ENCODE peak calls at places on chromosome 1, in five cellular contexts. One of them, this sample, is unnamed.

GRCh38 chr1:44031051-44031899 is at the start of gene SLC6A9:
- DNase-seq in ovary: peak
- DNase-seq in uterus: peak
- DNase-seq in heart left ventricle: peak
- DNase-seq in stomach: peak
- DNase-seq in this sample: peak

GRCh38 chr1:35603941-35604340 is 30.8 kb downstream of the TFAP2E start:
- DNase-seq in ovary: no peak
- DNase-seq in uterus: no peak
- DNase-seq in heart left ventricle: no peak
- DNase-seq in stomach: no peak
- DNase-seq in this sample: peak

GRCh38 chr1:94954292-94955220 is 27.6 kb upstream of the CNN3 start:
- DNase-seq in ovary: no peak
- DNase-seq in uterus: no peak
- DNase-seq in heart left ventricle: no peak
- DNase-seq in stomach: no peak
- DNase-seq in this sample: no peak

GRCh38 chr1:113834716-113835115 is 22.4 kb upstream of the RSBN1 start:
- DNase-seq in ovary: no peak
- DNase-seq in uterus: no peak
- DNase-seq in heart left ventricle: no peak
- DNase-seq in stomach: no peak
- DNase-seq in this sample: no peak

GRCh38 chr1:180085331-180085730 is 69.3 kb upstream of the QSOX1 start:
- DNase-seq in ovary: no peak
- DNase-seq in uterus: no peak
- DNase-seq in heart left ventricle: no peak
- DNase-seq in stomach: no peak
- DNase-seq in this sample: no peak

GRCh38 chr1:20720631-20721051 is 2.8 kb upstream of the KIF17 start:
- DNase-seq in ovary: peak
- DNase-seq in uterus: no peak
- DNase-seq in heart left ventricle: no peak
- DNase-seq in stomach: no peak
- DNase-seq in this sample: no peak

GRCh38 chr1:156498447-156499193 is 2.0 kb downstream of the MEF2D start:
- DNase-seq in ovary: peak
- DNase-seq in uterus: peak
- DNase-seq in heart left ventricle: peak
- DNase-seq in stomach: peak
- DNase-seq in this sample: peak

GRCh38 chr1:5798151-5798730 is 194.0 kb downstream of the NPHP4 start:
- DNase-seq in ovary: peak
- DNase-seq in uterus: no peak
- DNase-seq in heart left ventricle: no peak
- DNase-seq in stomach: no peak
- DNase-seq in this sample: no peak

GRCh38 chr1:12143631-12144155 is 23.1 kb upstream of the TNFRSF1B start:
- DNase-seq in ovary: peak
- DNase-seq in uterus: peak
- DNase-seq in heart left ventricle: peak
- DNase-seq in stomach: peak
- DNase-seq in this sample: no peak

GRCh38 chr1:168468822-168469221 is 75.0 kb downstream of the XCL2 start:
- DNase-seq in ovary: no peak
- DNase-seq in uterus: no peak
- DNase-seq in heart left ventricle: no peak
- DNase-seq in stomach: no peak
- DNase-seq in this sample: no peak

GRCh38 chr1:19445417-19446342 is 39.7 kb downstream of the CAPZB start:
- DNase-seq in ovary: peak
- DNase-seq in uterus: no peak
- DNase-seq in heart left ventricle: no peak
- DNase-seq in stomach: peak
- DNase-seq in this sample: peak

GRCh38 chr1:19678931-19679453 is 14.3 kb downstream of the HTR6 start:
- DNase-seq in ovary: no peak
- DNase-seq in uterus: no peak
- DNase-seq in heart left ventricle: no peak
- DNase-seq in stomach: no peak
- DNase-seq in this sample: no peak

GRCh38 chr1:23543707-23544443 is 12.8 kb upstream of the E2F2 start:
- DNase-seq in ovary: no peak
- DNase-seq in uterus: no peak
- DNase-seq in heart left ventricle: no peak
- DNase-seq in stomach: no peak
- DNase-seq in this sample: no peak

GRCh38 chr1:87942165-87942564 is 613.5 kb downstream of the LMO4 start:
- DNase-seq in ovary: no peak
- DNase-seq in uterus: no peak
- DNase-seq in heart left ventricle: no peak
- DNase-seq in stomach: no peak
- DNase-seq in this sample: no peak

GRCh38 chr1:7608628-7609295 is 162.3 kb upstream of the VAMP3 start:
- DNase-seq in ovary: peak
- DNase-seq in uterus: no peak
- DNase-seq in heart left ventricle: no peak
- DNase-seq in stomach: no peak
- DNase-seq in this sample: no peak

GRCh38 chr1:184020855-184021254 is 16.7 kb downstream of the COLGALT2 start:
- DNase-seq in ovary: no peak
- DNase-seq in uterus: no peak
- DNase-seq in heart left ventricle: no peak
- DNase-seq in stomach: no peak
- DNase-seq in this sample: no peak

GRCh38 chr1:29256979-29257804 is 20.9 kb downstream of the PTPRU start:
- DNase-seq in ovary: peak
- DNase-seq in uterus: peak
- DNase-seq in heart left ventricle: no peak
- DNase-seq in stomach: no peak
- DNase-seq in this sample: peak

GRCh38 chr1:79004916-79005315 is 1.6 kb downstream of the ADGRL4 start:
- DNase-seq in ovary: no peak
- DNase-seq in uterus: no peak
- DNase-seq in heart left ventricle: no peak
- DNase-seq in stomach: no peak
- DNase-seq in this sample: peak

GRCh38 chr1:225462714-225463574 is 35.1 kb upstream of the LBR start:
- DNase-seq in ovary: no peak
- DNase-seq in uterus: peak
- DNase-seq in heart left ventricle: no peak
- DNase-seq in stomach: no peak
- DNase-seq in this sample: no peak

GRCh38 chr1:1968767-1969504 is 34.6 kb downstream of the CFAP74 start:
- DNase-seq in ovary: no peak
- DNase-seq in uterus: no peak
- DNase-seq in heart left ventricle: no peak
- DNase-seq in stomach: no peak
- DNase-seq in this sample: no peak

GRCh38 chr1:29356663-29357062 is 120.3 kb downstream of the PTPRU start:
- DNase-seq in ovary: no peak
- DNase-seq in uterus: no peak
- DNase-seq in heart left ventricle: no peak
- DNase-seq in stomach: no peak
- DNase-seq in this sample: no peak

GRCh38 chr1:191517826-191518225 is 640.4 kb upstream of the RGS18 start:
- DNase-seq in ovary: no peak
- DNase-seq in uterus: no peak
- DNase-seq in heart left ventricle: no peak
- DNase-seq in stomach: no peak
- DNase-seq in this sample: no peak

GRCh38 chr1:218164930-218165686 is 120.0 kb upstream of the RRP15 start:
- DNase-seq in ovary: peak
- DNase-seq in uterus: no peak
- DNase-seq in heart left ventricle: peak
- DNase-seq in stomach: no peak
- DNase-seq in this sample: peak
- H3K4me3 ChIP-seq in ovary: peak
- H3K4me3 ChIP-seq in uterus: no peak
- H3K4me3 ChIP-seq in heart left ventricle: peak
- H3K4me3 ChIP-seq in stomach: peak
- H3K4me3 ChIP-seq in this sample: peak

GRCh38 chr1:54285815-54286214 is 85.8 kb downstream of the MRPL37 start:
- DNase-seq in ovary: no peak
- DNase-seq in uterus: no peak
- DNase-seq in heart left ventricle: no peak
- DNase-seq in stomach: no peak
- DNase-seq in this sample: no peak
- H3K27ac ChIP-seq in ovary: no peak
- H3K27ac ChIP-seq in uterus: peak
- H3K27ac ChIP-seq in heart left ventricle: no peak
- H3K27ac ChIP-seq in stomach: peak
- H3K27ac ChIP-seq in this sample: no peak

DNA sequence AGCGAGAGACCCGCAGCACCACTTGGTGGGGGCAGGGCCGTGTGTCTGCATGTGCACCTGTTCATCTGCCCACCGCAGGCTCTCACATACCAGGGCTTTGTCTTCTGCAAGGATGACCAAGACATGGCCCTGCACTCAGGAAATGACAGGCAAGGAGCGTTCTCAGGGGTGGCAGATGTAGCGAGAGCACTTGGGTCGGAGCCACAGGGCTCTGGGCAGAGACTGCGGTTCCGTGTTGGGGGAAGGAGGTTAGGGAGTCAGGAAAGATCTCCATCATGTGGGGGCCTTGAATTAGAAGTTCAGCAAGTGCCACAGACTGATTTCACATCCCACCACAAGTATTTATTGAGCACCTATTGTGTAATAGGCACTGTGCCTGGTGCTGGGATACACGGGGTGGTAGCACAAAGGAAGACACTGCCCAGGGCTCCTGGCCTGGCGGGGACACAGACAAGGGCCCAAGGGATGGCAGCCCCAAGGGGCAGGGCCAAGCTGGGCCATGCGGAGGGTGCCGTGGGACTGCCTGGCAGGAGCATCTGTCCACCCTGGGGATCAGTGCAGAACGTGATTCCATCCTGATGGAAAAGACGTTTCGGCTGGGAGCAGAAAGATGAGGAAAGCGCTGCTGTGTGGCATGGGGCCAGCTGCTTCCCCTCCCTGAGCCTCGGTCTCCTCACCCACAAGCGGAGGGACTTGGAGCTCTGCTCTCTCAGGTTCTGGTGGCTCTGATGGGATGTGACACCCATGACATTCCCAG is 11.4 kb upstream of the SPSB1 start:
- DNase-seq in ovary: no peak
- DNase-seq in uterus: no peak
- DNase-seq in heart left ventricle: no peak
- DNase-seq in stomach: no peak
- DNase-seq in this sample: no peak
- H3K4me3 ChIP-seq in ovary: no peak
- H3K4me3 ChIP-seq in uterus: no peak
- H3K4me3 ChIP-seq in heart left ventricle: no peak
- H3K4me3 ChIP-seq in stomach: no peak
- H3K4me3 ChIP-seq in this sample: no peak

GRCh38 chr1:32773018-32773763 is 44.0 kb downstream of the YARS1 start:
- DNase-seq in ovary: peak
- DNase-seq in uterus: peak
- DNase-seq in heart left ventricle: peak
- DNase-seq in stomach: peak
- DNase-seq in this sample: peak

GRCh38 chr1:32773764-32774463 is 43.2 kb downstream of the YARS1 start:
- DNase-seq in ovary: peak
- DNase-seq in uterus: no peak
- DNase-seq in heart left ventricle: no peak
- DNase-seq in stomach: no peak
- DNase-seq in this sample: no peak

GRCh38 chr1:32775640-32776337 is 41.4 kb downstream of the YARS1 start:
- DNase-seq in ovary: peak
- DNase-seq in uterus: no peak
- DNase-seq in heart left ventricle: no peak
- DNase-seq in stomach: no peak
- DNase-seq in this sample: no peak

GRCh38 chr1:32774950-32775634 is 42.1 kb downstream of the YARS1 start:
- DNase-seq in ovary: peak
- DNase-seq in uterus: no peak
- DNase-seq in heart left ventricle: no peak
- DNase-seq in stomach: no peak
- DNase-seq in this sample: peak

DNA sequence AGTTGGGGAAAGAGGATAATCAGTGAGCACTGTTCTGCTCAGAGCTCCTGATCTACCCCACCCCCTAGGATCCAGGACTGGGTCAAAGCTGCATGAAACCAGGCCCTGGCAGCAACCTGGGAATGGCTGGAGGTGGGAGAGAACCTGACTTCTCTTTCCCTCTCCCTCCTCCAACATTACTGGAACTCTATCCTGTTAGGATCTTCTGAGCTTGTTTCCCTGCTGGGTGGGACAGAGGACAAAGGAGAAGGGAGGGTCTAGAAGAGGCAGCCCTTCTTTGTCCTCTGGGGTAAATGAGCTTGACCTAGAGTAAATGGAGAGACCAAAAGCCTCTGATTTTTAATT is 42.7 kb downstream of the YARS1 start:
- DNase-seq in ovary: peak
- DNase-seq in uterus: no peak
- DNase-seq in heart left ventricle: no peak
- DNase-seq in stomach: no peak
- DNase-seq in this sample: no peak
- H3K27ac ChIP-seq in ovary: no peak
- H3K27ac ChIP-seq in uterus: no peak
- H3K27ac ChIP-seq in heart left ventricle: no peak
- H3K27ac ChIP-seq in stomach: peak
- H3K27ac ChIP-seq in this sample: no peak

DNA sequence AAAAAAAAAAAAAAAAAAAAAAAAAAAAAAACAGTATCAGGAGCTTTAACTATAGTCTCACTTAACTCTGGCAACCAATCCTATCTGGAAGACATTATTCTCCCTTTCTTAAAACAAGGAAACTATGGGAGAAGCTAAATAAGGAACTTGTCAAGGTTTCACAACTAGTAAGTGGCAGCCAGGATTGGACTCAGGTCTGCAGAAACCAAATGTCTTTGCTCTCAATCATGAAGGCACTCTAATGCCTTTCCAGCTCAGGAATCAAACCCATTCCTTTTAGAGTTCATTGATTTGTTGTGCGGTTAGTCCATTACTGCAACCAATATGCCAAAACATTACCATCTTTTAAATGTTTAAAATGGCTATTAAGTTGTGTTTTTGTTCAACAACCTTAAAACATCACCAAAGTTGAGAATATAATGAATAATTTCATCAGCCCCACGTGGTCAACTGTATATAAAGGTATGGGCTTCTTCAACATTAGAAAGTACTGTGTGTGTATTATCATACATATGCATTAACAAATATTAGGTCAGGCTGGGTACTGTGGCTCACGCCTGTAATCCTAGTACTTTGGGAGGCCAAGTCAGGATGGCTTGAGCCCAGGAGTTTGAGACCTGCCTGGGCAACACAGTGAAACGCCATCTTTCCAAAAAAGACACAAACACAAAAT is 1.5 kb downstream of the EPRS1 start:
- DNase-seq in ovary: no peak
- DNase-seq in uterus: no peak
- DNase-seq in heart left ventricle: no peak
- DNase-seq in stomach: no peak
- DNase-seq in this sample: no peak
- H3K4me3 ChIP-seq in ovary: peak
- H3K4me3 ChIP-seq in uterus: peak
- H3K4me3 ChIP-seq in heart left ventricle: peak
- H3K4me3 ChIP-seq in stomach: peak
- H3K4me3 ChIP-seq in this sample: no peak